ENCODE peak calls at places on chromosomes 2 and 18, in seven cellular contexts. H is tibial nerve; Z is HEK293T; P is CD4-positive, alpha-beta T cell; K is WTC11; G is ureter; R is GM03348. U is an unnamed sample.

GRCh38 chr2:12261993-12262680 is 454.6 kb upstream of the TRIB2 start:
- DNase-seq in Z (no peak), R (no peak), K (no peak), G (no peak), P (no peak), H (no peak), U (no peak)

GRCh38 chr2:12732663-12733062 is 15.9 kb downstream of the TRIB2 start:
- DNase-seq in Z (no peak), P (no peak), G (no peak), K (no peak), R (no peak), H (peak; percentile 44), U (no peak)

GRCh38 chr2:216126943-216127342 is 17.8 kb downstream of the XRCC5 start:
- DNase-seq in K (no peak), R (no peak), Z (no peak), G (no peak), H (no peak), P (no peak), U (no peak)

GRCh38 chr2:236172238-236172865 is 4.2 kb upstream of the GBX2 start:
- DNase-seq in H (no peak), R (no peak), P (no peak), K (peak; percentile 36), Z (no peak), G (no peak), U (no peak)

GRCh38 chr2:9235388-9236344 is 29.1 kb downstream of the ASAP2 start:
- DNase-seq in R (peak; percentile 49), H (no peak), G (no peak), K (no peak), Z (no peak), P (no peak), U (no peak)

GRCh38 chr2:128354731-128355470 is 36.2 kb upstream of the HS6ST1 start:
- DNase-seq in H (no peak), Z (no peak), P (no peak), K (no peak), G (no peak), R (peak; percentile 68), U (no peak)

GRCh38 chr2:29109246-29109645 is 6.0 kb upstream of the CLIP4 start:
- DNase-seq in P (no peak), H (no peak), Z (no peak), G (no peak), K (no peak), R (no peak), U (no peak)

GRCh38 chr2:120694034-120694433 is 41.6 kb upstream of the GLI2 start:
- DNase-seq in K (no peak), G (no peak), Z (no peak), H (no peak), P (no peak), R (no peak), U (no peak)

GRCh38 chr2:40760071-40760666 is 308.3 kb upstream of the SLC8A1 start:
- DNase-seq in R (peak; percentile 64), G (no peak), H (no peak), P (no peak), Z (peak; percentile 57), K (peak; percentile 43), U (no peak)

GRCh38 chr2:215841175-215841816 is 172.1 kb downstream of the MREG start:
- DNase-seq in K (no peak), G (no peak), Z (no peak), P (no peak), H (peak; percentile 35), R (no peak), U (no peak)

GRCh38 chr18:68147728-68148127 is 567.2 kb downstream of the TMX3 start:
- DNase-seq in H (no peak), R (no peak), P (no peak), K (no peak), Z (no peak), G (no peak), U (no peak)

GRCh38 chr2:226352941-226353558 is 446.6 kb downstream of the IRS1 start:
- DNase-seq in P (no peak), G (no peak), Z (no peak), H (no peak), K (no peak), R (no peak), U (no peak)

GRCh38 chr2:236705295-236706114 is 135.9 kb downstream of the ACKR3 start:
- DNase-seq in H (no peak), K (no peak), R (peak; percentile 17), G (no peak), Z (no peak), P (no peak), U (no peak)

GRCh38 chr2:234275515-234275914 is 221.4 kb downstream of the ARL4C start:
- DNase-seq in P (no peak), K (no peak), H (no peak), G (no peak), Z (no peak), R (no peak), U (no peak)

GRCh38 chr2:150542692-150543091 is 55.2 kb upstream of the RND3 start:
- DNase-seq in R (no peak), Z (no peak), H (no peak), P (no peak), K (no peak), G (no peak), U (no peak)

GRCh38 chr2:12167525-12168317 is 421.3 kb downstream of the LPIN1 start:
- DNase-seq in K (peak; percentile 46), P (no peak), Z (no peak), H (no peak), R (no peak), G (no peak), U (no peak)